ENCODE peak calls at places on chromosomes 13 and 19, in four cellular contexts. L is NCI-H1930, F is GM13976, H is fibroblast of villous mesenchyme. A is an unnamed sample.

GRCh38 chr13:42815686-42816085 is 34.3 kb downstream of the FAM216B start:
- DNase-seq in H (no peak), L (no peak), F (no peak), A (peak)

GRCh38 chr19:16188521-16188920 is 3.3 kb downstream of the FAM32A start:
- DNase-seq in H (no peak), F (no peak), L (no peak), A (no peak)

GRCh38 chr13:89455741-89456140 is 1784.6 kb downstream of the SLITRK5 start:
- DNase-seq in H (no peak), F (no peak), L (no peak), A (no peak)

GRCh38 chr13:79775830-79776229 is 294.9 kb downstream of the NDFIP2 start:
- DNase-seq in H (peak), F (peak), L (peak), A (peak)

GRCh38 chr13:44734204-44734707 is 158.1 kb upstream of the TSC22D1 start:
- DNase-seq in H (peak), L (no peak), F (no peak), A (peak)

GRCh38 chr13:93859666-93860065 is 619.8 kb downstream of the DCT start:
- DNase-seq in H (no peak), L (no peak), F (no peak), A (peak)

GRCh38 chr13:97495678-97496077 is 61.7 kb downstream of the RAP2A start:
- DNase-seq in H (no peak), F (no peak), L (no peak), A (no peak)

GRCh38 chr13:113659337-113659736 is 1.3 kb upstream of the ATP4B start:
- DNase-seq in L (no peak), F (no peak), H (no peak), A (no peak)

GRCh38 chr19:39405930-39406655 is 554 bp upstream of the ZFP36 start:
- DNase-seq in F (no peak), L (no peak), H (no peak), A (peak)

GRCh38 chr19:4380254-4380727 is 20.1 kb downstream of the SH3GL1 start:
- DNase-seq in F (peak), H (no peak), L (no peak), A (no peak)

GRCh38 chr19:57280913-57281425 is 684 bp downstream of the ZNF460 start:
- DNase-seq in F (peak), H (peak), L (no peak), A (peak)